ENCODE peak calls at places on chromosome 15, in nine cellular contexts. M is HCT116, P is hepatocyte, L is neural progenitor cell, Y is MM.1S, H is PC-3, J is GM23338, D is SK-N-SH, S is OCI-LY7. K is an unnamed sample.

GRCh38 chr15:71804695-71805470 is 5.5 kb upstream of the NR2E3 start:
- DNase-seq in L (no peak), H (no peak), M (no peak), D (peak; percentile 22), P (no peak), S (peak; percentile 6), Y (peak; percentile 64), J (no peak), K (no peak)

GRCh38 chr15:37860896-37861295 is 73.5 kb upstream of the TMCO5A start:
- DNase-seq in P (no peak), H (no peak), L (no peak), M (no peak), J (no peak), D (no peak), S (no peak), Y (no peak), K (no peak)

GRCh38 chr15:85618956-85619491 is 175.7 kb downstream of the KLHL25 start:
- DNase-seq in S (no peak), H (no peak), Y (no peak), J (peak; percentile 69), L (peak; percentile 63), D (no peak), P (peak; percentile 75), M (no peak), K (peak; percentile 98)

GRCh38 chr15:80199366-80199765 is 46.6 kb downstream of the FAH start:
- DNase-seq in L (no peak), P (no peak), Y (no peak), H (no peak), M (no peak), S (no peak), D (no peak), J (peak; percentile 57), K (no peak)

GRCh38 chr15:57747206-57747605 is 40.7 kb downstream of the POLR2M start:
- DNase-seq in H (no peak), Y (no peak), M (no peak), S (no peak), P (no peak), D (no peak), J (peak; percentile 22), L (no peak), K (no peak)

GRCh38 chr15:57522148-57522547 is 69.6 kb upstream of the MYZAP start:
- DNase-seq in L (no peak), D (no peak), H (peak; percentile 26), J (no peak), S (no peak), M (no peak), Y (no peak), P (no peak), K (no peak)

GRCh38 chr15:76191539-76192244 is 119.6 kb downstream of the ETFA start:
- DNase-seq in Y (no peak), M (no peak), L (no peak), S (no peak), J (peak; percentile 47), D (no peak), H (no peak), P (no peak), K (no peak)

GRCh38 chr15:61393949-61394348 is 164.8 kb upstream of the RORA start:
- DNase-seq in L (no peak), S (no peak), M (no peak), D (no peak), J (no peak), Y (peak; percentile 83), H (no peak), P (no peak), K (no peak)

GRCh38 chr15:89777073-89777820 is 1.1 kb downstream of the MESP2 start:
- DNase-seq in S (no peak), J (peak; percentile 40), Y (no peak), D (no peak), L (no peak), H (peak; percentile 80), M (no peak), P (no peak), K (no peak)

GRCh38 chr15:73054417-73054963 is 2.2 kb downstream of the NEO1 start:
- DNase-seq in M (no peak), L (no peak), J (no peak), H (no peak), P (peak; percentile 30), D (no peak), S (no peak), Y (no peak), K (no peak)

GRCh38 chr15:99704444-99704838 is 28.8 kb downstream of the LYSMD4 start:
- DNase-seq in D (peak; percentile 65), J (peak; percentile 94), Y (peak; percentile 87), H (peak; percentile 93), L (peak; percentile 89), P (peak; percentile 92), M (peak; percentile 78), S (peak; percentile 86), K (peak; percentile 88)

GRCh38 chr15:99706557-99707303 is 26.5 kb downstream of the LYSMD4 start:
- DNase-seq in S (no peak), P (no peak), H (no peak), J (no peak), M (no peak), D (no peak), L (no peak), Y (no peak), K (peak; percentile 42)

GRCh38 chr15:99707481-99708270 is 25.6 kb downstream of the LYSMD4 start:
- DNase-seq in P (no peak), H (peak; percentile 37), L (no peak), M (no peak), S (no peak), Y (peak; percentile 77), J (no peak), D (no peak), K (peak; percentile 90)

GRCh38 chr15:99703603-99704443 is 29.4 kb downstream of the LYSMD4 start:
- DNase-seq in J (peak; percentile 81), Y (peak; percentile 81), M (peak; percentile 61), L (peak; percentile 16), D (no peak), H (peak; percentile 77), P (peak; percentile 83), S (peak; percentile 16), K (peak; percentile 93)

DNA sequence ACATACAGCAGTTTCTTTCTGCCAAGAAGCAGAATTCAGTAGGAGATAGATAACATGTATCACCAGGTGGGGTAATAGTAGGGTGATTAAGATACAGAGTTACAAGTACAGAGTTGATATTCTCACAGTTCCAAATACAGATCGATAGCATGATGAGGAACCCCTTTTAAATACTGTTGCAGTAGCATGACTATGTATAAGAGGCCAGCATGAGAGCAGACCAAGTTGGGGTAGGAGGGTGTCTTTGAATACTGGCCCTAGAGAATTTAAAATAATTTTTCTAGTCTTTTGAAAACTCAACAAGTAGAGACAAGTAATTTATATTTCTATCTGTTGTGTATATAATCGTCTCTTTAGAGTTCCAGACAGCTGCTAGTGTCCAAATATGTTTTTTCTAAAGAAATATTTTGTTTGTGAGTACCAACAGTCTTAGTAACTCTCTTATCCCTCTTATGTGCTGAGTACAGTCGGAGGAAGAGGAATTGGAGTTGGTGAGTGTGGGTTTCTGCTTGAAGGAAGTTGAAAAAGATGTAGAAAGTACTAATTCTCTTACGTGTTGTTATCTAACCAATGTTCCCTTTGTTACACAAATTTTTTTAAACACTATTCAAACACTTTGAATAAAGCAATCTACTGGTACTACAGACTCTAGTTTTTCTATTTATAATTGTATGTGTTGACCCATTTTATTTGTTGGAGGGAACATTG is 30.2 kb downstream of the LYSMD4 start:
- DNase-seq in M (no peak), P (no peak), S (no peak), L (no peak), Y (no peak), H (no peak), D (no peak), J (no peak), K (peak; percentile 47)
- TF ChIP-seq EZH2phosphoT487 in M (no peak), P (no peak), S (no peak), L (no peak), Y (no peak), H (no peak), D (no peak), J (no peak), K (no peak)

DNA sequence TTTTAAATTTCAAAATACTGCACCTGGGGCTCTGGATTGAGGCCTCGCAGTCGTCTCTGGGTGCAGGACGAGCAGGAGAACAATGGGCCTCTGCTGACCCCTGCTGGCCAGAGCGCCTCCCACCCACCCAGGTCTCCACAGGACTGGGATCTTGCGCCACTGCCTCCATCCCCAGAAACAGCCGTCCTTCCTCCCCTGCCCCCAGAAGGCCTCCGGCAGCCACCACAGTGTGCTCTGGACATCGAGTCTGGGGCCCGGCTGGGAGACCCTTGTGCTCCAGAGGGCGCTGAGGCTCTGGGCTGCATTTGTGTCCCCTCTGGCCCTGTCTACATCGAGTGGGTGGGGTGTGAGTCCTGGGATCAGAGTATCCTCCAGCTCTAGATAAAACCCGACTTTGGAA is 6.7 kb upstream of the ACSBG1 start:
- DNase-seq in H (peak; percentile 81), S (peak; percentile 73), L (peak; percentile 83), D (peak; percentile 93), M (peak; percentile 63), Y (peak; percentile 71), J (peak; percentile 91), P (peak; percentile 90), K (peak; percentile 79)
- H2AFZ ChIP-seq in H (peak overlapping the region; percentile 66), S (no peak overlapping the region), L (peak overlapping the region; percentile 56), D (peak overlapping the region; percentile 82), M (peak overlapping the region; percentile 96), Y (peak overlapping the region; percentile 61), J (peak overlapping the region; percentile 86), P (no peak overlapping the region), K (peak overlapping the region; percentile 33)

DNA sequence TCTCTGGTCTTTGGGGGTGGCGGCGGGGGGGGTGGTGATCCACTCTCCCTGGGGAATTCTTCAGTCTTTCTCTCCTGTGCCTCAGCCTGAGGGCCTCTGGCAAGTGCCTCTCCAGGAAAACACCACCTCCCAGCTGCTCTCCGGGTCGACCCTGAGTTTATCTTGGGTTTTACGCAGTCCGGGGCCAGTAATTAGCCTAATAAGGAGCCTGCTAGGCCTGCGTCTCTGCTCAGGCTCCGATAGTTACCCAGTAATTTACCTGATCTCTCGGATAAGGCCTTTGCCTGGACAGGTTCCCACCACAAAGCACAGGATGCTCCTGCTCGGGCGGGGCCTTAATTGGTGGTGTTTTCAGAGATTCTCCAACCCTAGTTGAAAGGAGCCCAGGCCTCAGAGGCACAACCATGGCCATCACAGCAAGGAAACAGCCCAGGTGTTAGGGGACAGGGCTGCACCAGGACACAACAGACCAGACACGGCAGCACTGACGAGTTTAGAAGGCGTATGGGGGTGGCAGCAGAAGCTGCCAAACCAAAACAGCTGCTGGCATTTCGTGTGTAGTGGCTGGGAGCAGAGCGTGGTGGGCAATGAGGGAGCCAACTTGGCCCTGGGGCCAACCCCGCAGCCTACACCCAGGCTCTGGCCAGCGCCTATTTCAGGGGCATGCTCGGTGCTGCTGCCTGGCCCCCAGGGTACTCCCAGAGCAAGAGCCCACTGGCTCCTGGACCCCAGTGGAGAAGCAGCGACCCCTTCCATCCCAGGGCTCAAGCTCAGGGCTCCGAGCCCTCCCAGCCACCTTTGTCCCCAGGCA is 71.4 kb downstream of the KLF13 start:
- DNase-seq in J (peak; percentile 36), P (peak; percentile 8), Y (no peak), M (no peak), H (no peak), D (peak; percentile 79), S (no peak), L (no peak), K (no peak)
- H3K4me1 ChIP-seq in J (peaks cover 17% of the 10 kb centered on the region), P (peaks cover 21% of the 10 kb centered on the region), Y (no peaks in the 10 kb centered on the region), M (peaks cover 34% of the 10 kb centered on the region), H (peaks cover 19% of the 10 kb centered on the region), D (peaks cover 61% of the 10 kb centered on the region), S (peaks cover 25% of the 10 kb centered on the region), L (peaks cover 9% of the 10 kb centered on the region), K (peaks cover 35% of the 10 kb centered on the region)

DNA sequence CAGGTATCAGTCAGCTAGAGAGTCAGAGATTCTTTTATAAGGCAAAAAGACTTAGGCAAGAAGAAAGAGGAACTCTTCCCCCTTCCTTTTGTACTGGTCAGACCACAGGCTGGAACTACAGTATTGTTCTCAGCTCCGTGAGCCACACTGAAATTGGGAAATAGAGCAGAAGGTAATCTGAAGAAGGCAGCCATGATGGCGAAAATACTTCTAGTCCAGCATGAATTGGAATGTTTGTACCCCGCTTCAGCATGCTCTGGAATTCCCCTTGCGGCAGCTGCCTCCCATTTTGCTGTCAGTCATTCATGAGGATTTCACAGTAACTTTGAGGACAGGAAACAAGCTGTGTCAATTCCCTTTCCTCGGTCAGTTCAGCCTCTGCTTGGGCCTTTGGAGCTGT is 96.2 kb downstream of the CORO2B start:
- DNase-seq in J (no peak), M (no peak), D (no peak), H (no peak), S (peak; percentile 25), Y (peak; percentile 46), L (peak; percentile 58), P (no peak), K (no peak)
- TF ChIP-seq EZH2phosphoT487 in J (no peak), M (no peak), D (no peak), H (no peak), S (no peak), Y (no peak), L (no peak), P (no peak), K (no peak)

K was measured in GM23248.